ENCODE peak calls at places on chromosomes 4 and X, in five cellular contexts. One of them, this sample, is unnamed.

GRCh38 chrX:31126205-31126604 is 54.4 kb upstream of the FTHL17 start:
- DNase-seq in NCI-H2029: no peak
- DNase-seq in KG1: no peak
- DNase-seq in EL: peak; percentile 0
- DNase-seq in neural crest cell: no peak
- DNase-seq in this sample: no peak

GRCh38 chr4:6760865-6761264 is 21.7 kb upstream of the KIAA0232 start:
- DNase-seq in KG1: no peak
- DNase-seq in neural crest cell: no peak
- DNase-seq in NCI-H2029: no peak
- DNase-seq in EL: no peak
- DNase-seq in this sample: no peak

GRCh38 chr4:88320780-88321373 is 36.5 kb upstream of the PPM1K start:
- DNase-seq in KG1: peak; percentile 57
- DNase-seq in NCI-H2029: no peak
- DNase-seq in neural crest cell: no peak
- DNase-seq in EL: peak; percentile 43
- DNase-seq in this sample: no peak

GRCh38 chr4:10605056-10605455 is 79.5 kb downstream of the CLNK start:
- DNase-seq in EL: no peak
- DNase-seq in NCI-H2029: no peak
- DNase-seq in neural crest cell: no peak
- DNase-seq in KG1: no peak
- DNase-seq in this sample: no peak

GRCh38 chr4:146545102-146545501 is 23.4 kb upstream of the SLC10A7 start:
- DNase-seq in EL: peak; percentile 41
- DNase-seq in KG1: no peak
- DNase-seq in NCI-H2029: no peak
- DNase-seq in neural crest cell: no peak
- DNase-seq in this sample: peak; percentile 12

GRCh38 chr4:151689211-151689991 is 71.4 kb downstream of the GATB start:
- DNase-seq in neural crest cell: no peak
- DNase-seq in NCI-H2029: no peak
- DNase-seq in KG1: no peak
- DNase-seq in EL: no peak
- DNase-seq in this sample: no peak

GRCh38 chrX:43706786-43707185 is 50.7 kb downstream of the MAOA start:
- DNase-seq in neural crest cell: no peak
- DNase-seq in KG1: no peak
- DNase-seq in NCI-H2029: no peak
- DNase-seq in EL: peak; percentile 16
- DNase-seq in this sample: no peak

GRCh38 chr4:76640252-76640925 is 205.4 kb downstream of the SHROOM3 start:
- DNase-seq in EL: no peak
- DNase-seq in KG1: no peak
- DNase-seq in neural crest cell: no peak
- DNase-seq in NCI-H2029: peak; percentile 87
- DNase-seq in this sample: no peak

GRCh38 chr4:148367756-148368155 is 74.5 kb downstream of the NR3C2 start:
- DNase-seq in NCI-H2029: no peak
- DNase-seq in EL: no peak
- DNase-seq in neural crest cell: no peak
- DNase-seq in KG1: no peak
- DNase-seq in this sample: no peak

GRCh38 chr4:38800956-38801450 is 3.6 kb downstream of the TLR1 start:
- DNase-seq in NCI-H2029: no peak
- DNase-seq in EL: no peak
- DNase-seq in KG1: no peak
- DNase-seq in neural crest cell: no peak
- DNase-seq in this sample: no peak

GRCh38 chrX:57044226-57044625 is 48.9 kb upstream of the SPIN3 start:
- DNase-seq in EL: peak; percentile 0
- DNase-seq in NCI-H2029: no peak
- DNase-seq in neural crest cell: no peak
- DNase-seq in KG1: no peak
- DNase-seq in this sample: no peak

GRCh38 chrX:17859609-17860178 is 1.4 kb downstream of the RAI2 start:
- DNase-seq in KG1: no peak
- DNase-seq in neural crest cell: no peak
- DNase-seq in EL: no peak
- DNase-seq in NCI-H2029: peak; percentile 22
- DNase-seq in this sample: no peak

GRCh38 chrX:1673337-1673736 is 58.5 kb downstream of the ASMT start:
- DNase-seq in neural crest cell: peak; percentile 41
- DNase-seq in NCI-H2029: no peak
- DNase-seq in KG1: peak; percentile 25
- DNase-seq in EL: peak; percentile 27
- DNase-seq in this sample: no peak

GRCh38 chrX:135434258-135435138 is 12.8 kb downstream of the SMIM10L2A start:
- DNase-seq in neural crest cell: no peak
- DNase-seq in EL: no peak
- DNase-seq in NCI-H2029: no peak
- DNase-seq in KG1: no peak
- DNase-seq in this sample: no peak

GRCh38 chrX:154799554-154800348 is 5.5 kb downstream of the MPP1 start:
- DNase-seq in neural crest cell: peak; percentile 12
- DNase-seq in EL: no peak
- DNase-seq in NCI-H2029: peak; percentile 92
- DNase-seq in KG1: no peak
- DNase-seq in this sample: no peak

GRCh38 chrX:149950681-149951080 is 12.4 kb upstream of the EOLA2 start:
- DNase-seq in neural crest cell: peak; percentile 8
- DNase-seq in EL: peak; percentile 57
- DNase-seq in NCI-H2029: no peak
- DNase-seq in KG1: peak; percentile 1
- DNase-seq in this sample: no peak

GRCh38 chr4:151266542-151266941 is 10.4 kb upstream of the PRSS48 start:
- DNase-seq in neural crest cell: no peak
- DNase-seq in EL: no peak
- DNase-seq in KG1: no peak
- DNase-seq in NCI-H2029: no peak
- DNase-seq in this sample: no peak

GRCh38 chr4:81639248-81639647 is 167.5 kb upstream of the RASGEF1B start:
- DNase-seq in NCI-H2029: no peak
- DNase-seq in KG1: no peak
- DNase-seq in neural crest cell: no peak
- DNase-seq in EL: no peak
- DNase-seq in this sample: no peak

GRCh38 chrX:95764972-95765451 is 919.6 kb upstream of the DIAPH2 start:
- DNase-seq in NCI-H2029: peak; percentile 0
- DNase-seq in EL: no peak
- DNase-seq in KG1: no peak
- DNase-seq in neural crest cell: peak; percentile 1
- DNase-seq in this sample: peak; percentile 35

GRCh38 chrX:66680451-66680850 is 41.6 kb upstream of the EDA2R start:
- DNase-seq in NCI-H2029: no peak
- DNase-seq in KG1: no peak
- DNase-seq in EL: peak; percentile 15
- DNase-seq in neural crest cell: no peak
- DNase-seq in this sample: no peak

GRCh38 chrX:38798956-38799355 is 2.3 kb upstream of the MID1IP1 start:
- DNase-seq in NCI-H2029: no peak
- DNase-seq in neural crest cell: no peak
- DNase-seq in EL: peak; percentile 73
- DNase-seq in KG1: no peak
- DNase-seq in this sample: no peak

GRCh38 chrX:41178201-41178600 is 93.0 kb downstream of the USP9X start:
- DNase-seq in EL: no peak
- DNase-seq in neural crest cell: no peak
- DNase-seq in KG1: no peak
- DNase-seq in NCI-H2029: no peak
- DNase-seq in this sample: no peak

GRCh38 chr4:144750348-144750747 is 104.4 kb downstream of the HHIP start:
- DNase-seq in KG1: no peak
- DNase-seq in EL: no peak
- DNase-seq in neural crest cell: no peak
- DNase-seq in NCI-H2029: peak; percentile 28
- DNase-seq in this sample: no peak

GRCh38 chr4:122765702-122766352 is 33.3 kb downstream of the BBS12 start:
- DNase-seq in EL: peak; percentile 89
- DNase-seq in NCI-H2029: no peak
- DNase-seq in neural crest cell: no peak
- DNase-seq in KG1: no peak
- DNase-seq in this sample: no peak

GRCh38 chr4:53075162-53075785 is 213.2 kb downstream of the RASL11B start:
- DNase-seq in NCI-H2029: no peak
- DNase-seq in neural crest cell: no peak
- DNase-seq in EL: no peak
- DNase-seq in KG1: no peak
- DNase-seq in this sample: no peak

GRCh38 chr4:3747582-3747906 is 18.6 kb upstream of the ADRA2C start:
- DNase-seq in neural crest cell: peak; percentile 65
- DNase-seq in EL: no peak
- DNase-seq in NCI-H2029: no peak
- DNase-seq in KG1: no peak
- DNase-seq in this sample: no peak

GRCh38 chr4:169493164-169493524 is 119.2 kb downstream of the NEK1 start:
- DNase-seq in NCI-H2029: no peak
- DNase-seq in neural crest cell: no peak
- DNase-seq in KG1: no peak
- DNase-seq in EL: no peak
- DNase-seq in this sample: no peak

GRCh38 chrX:134388161-134389109 is 71.5 kb upstream of the HPRT1 start:
- DNase-seq in NCI-H2029: no peak
- DNase-seq in neural crest cell: no peak
- DNase-seq in EL: no peak
- DNase-seq in KG1: no peak
- DNase-seq in this sample: no peak

GRCh38 chrX:1323315-1323714 is 13.3 kb upstream of the IL3RA start:
- DNase-seq in KG1: no peak
- DNase-seq in neural crest cell: peak; percentile 47
- DNase-seq in NCI-H2029: no peak
- DNase-seq in EL: peak; percentile 36
- DNase-seq in this sample: peak; percentile 65

GRCh38 chr4:109877400-109877799 is 29.5 kb downstream of the LRIT3 start:
- DNase-seq in EL: no peak
- DNase-seq in neural crest cell: no peak
- DNase-seq in KG1: no peak
- DNase-seq in NCI-H2029: no peak
- DNase-seq in this sample: no peak

GRCh38 chr4:110527156-110527555 is 51.2 kb downstream of the ENPEP start:
- DNase-seq in NCI-H2029: no peak
- DNase-seq in neural crest cell: no peak
- DNase-seq in KG1: no peak
- DNase-seq in EL: no peak
- DNase-seq in this sample: no peak

GRCh38 chrX:104567506-104567905 is 1.5 kb downstream of the IL1RAPL2 start:
- DNase-seq in KG1: no peak
- DNase-seq in neural crest cell: no peak
- DNase-seq in EL: no peak
- DNase-seq in NCI-H2029: no peak
- DNase-seq in this sample: no peak

GRCh38 chr4:105637409-105638258 is 70.9 kb downstream of the INTS12 start:
- DNase-seq in EL: no peak
- DNase-seq in KG1: peak; percentile 11
- DNase-seq in neural crest cell: no peak
- DNase-seq in NCI-H2029: peak; percentile 81
- DNase-seq in this sample: no peak

This sample was measured in iPS DF 19.7.